ENCODE peak calls at places on chromosomes 5 and 9, in nine cellular contexts. A, L, E, U, Q, T, V, N and J are unnamed samples.
A peak's percentile ranks its signal among the peaks of the same experiment; 100 is the strongest.

GRCh38 chr5:42429694-42430093 is 6.5 kb downstream of the GHR start:
- DNase-seq in E (no peak), V (no peak), A (no peak), Q (no peak), T (no peak), N (no peak), L (peak; percentile 19), U (no peak), J (no peak)

GRCh38 chr5:80054682-80055081 is 19.5 kb downstream of the THBS4 start:
- DNase-seq in L (peak; percentile 14), E (peak; percentile 33), A (no peak), V (no peak), N (peak; percentile 28), Q (no peak), U (peak; percentile 65), T (no peak), J (no peak)

GRCh38 chr9:7976167-7976755 is 176.7 kb upstream of the DMAC1 start:
- DNase-seq in N (peak; percentile 2), Q (no peak), T (no peak), L (no peak), V (no peak), A (no peak), E (peak; percentile 7), U (no peak), J (no peak)

GRCh38 chr5:60789541-60789940 is 54.5 kb downstream of the ELOVL7 start:
- DNase-seq in A (no peak), L (no peak), E (no peak), U (no peak), V (no peak), Q (no peak), N (no peak), T (no peak), J (no peak)

GRCh38 chr9:111029260-111029659 is 9.0 kb downstream of the LPAR1 start:
- DNase-seq in N (no peak), A (no peak), T (no peak), U (no peak), V (no peak), Q (no peak), L (no peak), E (no peak), J (no peak)

GRCh38 chr5:139955616-139956283 is 87.3 kb downstream of the NRG2 start:
- DNase-seq in V (no peak), E (no peak), T (peak; percentile 36), N (no peak), Q (peak; percentile 7), U (no peak), L (no peak), A (no peak), J (no peak)

GRCh38 chr5:73692166-73692640 is 66.2 kb downstream of the ARHGEF28 start:
- DNase-seq in T (no peak), Q (no peak), N (peak; percentile 91), U (peak; percentile 93), L (peak; percentile 63), A (no peak), E (peak; percentile 93), V (no peak), J (peak; percentile 51)

GRCh38 chr5:8829322-8830029 is 716.4 kb downstream of the SEMA5A start:
- DNase-seq in T (no peak), A (no peak), V (no peak), L (peak; percentile 100), E (peak; percentile 100), N (peak; percentile 99), U (peak; percentile 97), Q (no peak), J (peak; percentile 82)

GRCh38 chr9:124779368-124780059 is 2.6 kb downstream of the OLFML2A start:
- DNase-seq in E (peak; percentile 97), Q (no peak), L (peak; percentile 88), N (peak; percentile 96), A (peak; percentile 74), V (no peak), U (peak; percentile 80), T (peak; percentile 69), J (peak; percentile 63)

GRCh38 chr9:95107976-95108375 is 209.5 kb downstream of the FANCC start:
- DNase-seq in N (no peak), A (no peak), T (no peak), V (no peak), Q (no peak), E (no peak), L (no peak), U (no peak), J (no peak)

GRCh38 chr5:172098883-172099282 is 89.1 kb downstream of the STK10 start:
- DNase-seq in Q (no peak), A (no peak), E (no peak), V (no peak), U (no peak), T (no peak), L (no peak), N (no peak), J (no peak)

GRCh38 chr5:36777105-36777757 is 99.3 kb upstream of the NIPBL start:
- DNase-seq in T (peak; percentile 64), U (peak; percentile 50), E (peak; percentile 25), N (peak; percentile 4), Q (peak; percentile 15), A (peak; percentile 27), L (peak; percentile 49), V (no peak), J (peak; percentile 50)

GRCh38 chr5:125756456-125756855 is 666.8 kb upstream of the GRAMD2B start:
- DNase-seq in Q (no peak), T (no peak), A (no peak), U (peak; percentile 40), N (no peak), E (peak; percentile 7), V (no peak), L (no peak), J (no peak)

GRCh38 chr9:75909776-75910175 is 19.3 kb downstream of the PCSK5 start:
- DNase-seq in Q (peak; percentile 21), U (no peak), V (no peak), A (no peak), L (no peak), T (no peak), N (peak; percentile 4), E (peak; percentile 16), J (no peak)

DNA sequence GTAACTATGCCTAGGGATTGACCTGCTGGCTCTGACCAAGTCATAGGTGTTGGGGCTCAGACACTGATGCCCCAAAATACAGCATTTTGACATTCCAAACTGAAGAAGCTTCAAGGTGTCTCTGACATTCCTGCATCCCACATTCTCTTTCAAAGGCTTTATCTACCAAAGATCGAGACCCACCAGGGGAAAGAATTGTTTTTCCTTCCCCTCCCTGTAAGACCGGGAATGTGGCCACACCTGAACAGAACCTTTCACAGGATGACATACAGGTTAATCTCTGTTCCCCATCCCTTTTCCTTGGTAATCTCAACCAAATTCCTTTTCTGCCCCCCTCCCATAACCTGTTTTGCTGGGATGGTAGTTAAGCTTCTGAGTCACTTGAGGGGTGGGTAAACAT is 72.3 kb downstream of the IQGAP2 start:
- DNase-seq in V (no peak), Q (no peak), N (no peak), E (no peak), A (no peak), T (no peak), L (no peak), U (no peak), J (no peak)
- TF ChIP-seq EZH2 in V (no peak), Q (no peak), N (no peak), E (no peak), A (no peak), T (no peak), L (no peak), U (no peak), J (no peak)

GRCh38 chr9:137218212-137218753 is 3.8 kb downstream of the RNF208 start:
- DNase-seq in T (no peak), A (no peak), N (no peak), L (no peak), Q (no peak), V (no peak), U (no peak), E (no peak), J (no peak)
- H3K27ac ChIP-seq in T (no peak overlapping the region), A (peak overlapping the region; percentile 84), N (no peak overlapping the region), L (peak overlapping the region; percentile 10), Q (peak overlapping the region; percentile 94), V (no peak overlapping the region), U (no peak overlapping the region), E (no peak overlapping the region), J (peak overlapping the region; percentile 8)

GRCh38 chr5:88683506-88684135 is 199.4 kb downstream of the MEF2C start:
- DNase-seq in T (peak; percentile 77), E (peak; percentile 91), L (peak; percentile 39), Q (no peak), N (peak; percentile 85), V (no peak), U (peak; percentile 28), A (peak; percentile 5), J (no peak)
- TF ChIP-seq EZH2 in T (no peak), E (peak; percentile 80), L (no peak), Q (no peak), N (peak; percentile 59), V (no peak), U (no peak), A (no peak), J (peak; percentile 35)

GRCh38 chr5:14871573-14872069 is at the start of gene ANKH:
- DNase-seq in L (peak; percentile 83), V (no peak), T (peak; percentile 92), N (peak; percentile 59), Q (peak; percentile 16), E (peak; percentile 76), A (peak; percentile 51), U (peak; percentile 93), J (peak; percentile 62)

GRCh38 chr5:14870347-14871083 is 1.1 kb downstream of the ANKH start:
- DNase-seq in E (no peak), V (no peak), Q (no peak), L (peak; percentile 19), A (no peak), U (peak; percentile 47), T (peak; percentile 25), N (no peak), J (peak; percentile 19)

GRCh38 chr5:14871084-14871572 is 450 bp downstream of the ANKH start:
- DNase-seq in A (no peak), U (peak; percentile 42), E (no peak), L (no peak), T (peak; percentile 30), V (no peak), N (no peak), Q (no peak), J (peak; percentile 14)

GRCh38 chr5:14868771-14869170 is 2.8 kb downstream of the ANKH start:
- DNase-seq in N (no peak), U (no peak), E (no peak), Q (no peak), A (no peak), L (no peak), T (no peak), V (no peak), J (no peak)

DNA sequence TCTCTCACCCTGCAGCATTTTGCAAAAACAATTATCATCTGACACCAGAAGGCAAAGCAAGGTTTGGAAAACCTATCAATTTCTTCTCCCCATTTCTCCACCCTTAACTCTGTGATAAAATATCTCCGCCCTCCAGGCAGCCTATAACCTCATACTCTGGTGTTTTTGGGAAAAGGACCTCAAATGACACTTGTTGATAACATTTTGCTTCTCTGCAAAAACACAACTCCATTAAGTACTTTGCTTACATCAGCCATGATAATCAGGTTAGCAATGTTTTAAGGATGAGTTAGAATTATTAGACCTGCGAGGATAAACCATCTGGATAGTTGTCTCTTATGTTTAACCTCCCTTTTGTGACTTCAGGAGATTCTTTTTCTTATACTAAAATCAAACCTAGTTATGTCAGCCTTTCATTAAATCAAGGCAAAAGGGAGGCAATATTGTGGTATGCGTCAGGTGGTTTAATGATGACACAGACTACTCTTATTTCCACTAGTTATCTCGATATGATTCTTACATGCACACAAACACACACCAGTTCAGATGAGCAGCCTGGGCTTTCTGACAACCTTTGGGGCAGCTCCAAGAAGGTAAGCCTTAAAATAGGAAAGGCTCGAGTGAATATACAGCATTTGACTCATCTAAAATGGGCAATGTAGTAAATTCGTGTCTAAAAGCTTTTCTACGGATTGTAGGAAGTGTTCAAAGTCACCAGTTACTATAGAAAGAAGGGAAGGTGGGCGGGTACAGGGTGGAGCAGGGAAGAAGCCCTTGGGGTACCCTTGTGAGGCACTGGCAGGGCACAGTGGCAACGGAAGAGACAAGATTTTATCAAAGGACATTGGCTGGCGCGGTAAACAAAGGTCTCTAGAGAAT is 2.1 kb downstream of the ANKH start:
- DNase-seq in T (no peak), U (peak; percentile 18), E (peak; percentile 18), Q (no peak), L (peak; percentile 40), V (no peak), A (no peak), N (no peak), J (no peak)
- H3K27ac ChIP-seq in T (no peak overlapping the region), U (no peak overlapping the region), E (no peak overlapping the region), Q (no peak overlapping the region), L (no peak overlapping the region), V (no peak overlapping the region), A (no peak overlapping the region), N (no peak overlapping the region), J (no peak overlapping the region)